ENCODE peak calls at places on chromosomes 4 and X, in four cellular contexts. P, A, M and Y are unnamed samples. For H3K4me1, the result is how much of the 10 kb centered on the place peaks cover.

GRCh38 chr4:81215219-81215892 is at the start of gene PRKG2:
- DNase-seq in M (no peak), A (no peak), P (no peak), Y (no peak)

GRCh38 chr4:128310266-128310697 is 22.7 kb upstream of the PGRMC2 start:
- DNase-seq in A (peak), M (peak), P (no peak), Y (no peak)

GRCh38 chrX:30156009-30156408 is 59.4 kb upstream of the MAGEB2 start:
- DNase-seq in M (no peak), A (no peak), P (no peak), Y (no peak)

GRCh38 chr4:38980903-38981676 is 51.1 kb downstream of the TMEM156 start:
- DNase-seq in A (no peak), M (no peak), P (no peak), Y (no peak)

GRCh38 chr4:1746265-1746691 is 25.0 kb downstream of the TACC3 start:
- DNase-seq in P (peak), M (peak), A (no peak), Y (no peak)

GRCh38 chr4:185096032-185096653 is 46.9 kb upstream of the SLC25A4 start:
- DNase-seq in A (no peak), M (peak), P (peak), Y (no peak)

GRCh38 chr4:113474017-113474416 is 287.5 kb downstream of the CAMK2D start:
- DNase-seq in P (peak), A (no peak), M (no peak), Y (no peak)

GRCh38 chr4:117691572-117692351 is 342.5 kb upstream of the NDST3 start:
- DNase-seq in P (no peak), A (peak), M (no peak), Y (no peak)

GRCh38 chr4:176298664-176299063 is 21.1 kb upstream of the SPCS3 start:
- DNase-seq in A (no peak), M (no peak), P (no peak), Y (no peak)

GRCh38 chrX:100207331-100208024 is 202.6 kb downstream of the PCDH19 start:
- DNase-seq in A (no peak), P (no peak), M (no peak), Y (no peak)

GRCh38 chrX:129984196-129984962 is 1.9 kb downstream of the BCORL1 start:
- DNase-seq in A (peak), P (no peak), M (peak), Y (no peak)

GRCh38 chrX:129983575-129984131 is 1.2 kb downstream of the BCORL1 start:
- DNase-seq in P (no peak), M (no peak), A (peak), Y (no peak)

GRCh38 chrX:129981752-129982299 is 609 bp upstream of the BCORL1 start:
- DNase-seq in A (no peak), M (no peak), P (no peak), Y (no peak)

GRCh38 chrX:129981207-129981553 is 1.3 kb upstream of the BCORL1 start:
- DNase-seq in M (no peak), P (no peak), A (no peak), Y (no peak)

GRCh38 chrX:129982300-129983246 is at the start of gene BCORL1:
- DNase-seq in A (peak), M (peak), P (peak), Y (peak)
- TF ChIP-seq CTCF in A (no peak), M (no peak), P (no peak), Y (no peak)

GRCh38 chrX:129759576-129760061 is 20.1 kb upstream of the SASH3 start:
- DNase-seq in A (peak), M (peak), P (peak), Y (no peak)
- H3K4me1 ChIP-seq in A (under half), M (under half), P (under half), Y (under half)

GRCh38 chr4:119794681-119795080 is 166.1 kb upstream of the PDE5A start:
- DNase-seq in A (no peak), M (peak), P (no peak), Y (no peak)

GRCh38 chr4:119797238-119797894 is 168.8 kb upstream of the PDE5A start:
- DNase-seq in A (no peak), M (no peak), P (no peak), Y (no peak)

GRCh38 chr4:119795986-119796578 is 167.5 kb upstream of the PDE5A start:
- DNase-seq in A (no peak), M (no peak), P (no peak), Y (no peak)
- H3K4me3 ChIP-seq in A (no peak), M (no peak), P (no peak), Y (no peak)

GRCh38 chr4:114658179-114658578 is 59.6 kb downstream of the UGT8 start:
- DNase-seq in A (no peak), P (no peak), M (no peak), Y (no peak)
- TF ChIP-seq CTCF in A (no peak), P (no peak), M (no peak), Y (no peak)